ENCODE peak calls at places on chromosomes 13 and 19, in ten cellular contexts. E is activated CD8-positive, alpha-beta memory T cell treated with anti-CD3 and anti-CD28 coated beads for 4 hours; U is Jurkat, Clone E6-1; P is CD4-positive, alpha-beta memory T cell; K is ovary; A is CD8-positive, alpha-beta memory T cell; J is T-helper 9 cell; N is stimulated activated CD4-positive, alpha-beta T cell treated with anti-CD3 and anti-CD28 coated beads, TNF-alpha, amount 100 ng/mL, for 48 hours; L is choroid plexus epithelial cell; Z is foreskin fibroblast. S is an unnamed sample.

GRCh38 chr19:39936020-39936419 is 1.6 kb upstream of the FCGBP start:
- DNase-seq in E (no peak), U (no peak), P (no peak), K (no peak), A (no peak), J (no peak), N (no peak), L (no peak), Z (no peak), S (no peak)

GRCh38 chr19:50889638-50890037 is 16.4 kb downstream of the KLK2 start:
- DNase-seq in E (no peak), U (no peak), P (no peak), K (no peak), A (no peak), J (no peak), N (no peak), L (no peak), Z (no peak), S (no peak)

GRCh38 chr19:13150919-13151604 is 851 bp downstream of the IER2 start:
- DNase-seq in E (no peak), U (no peak), P (no peak), K (peak), A (no peak), J (no peak), N (no peak), L (no peak), Z (no peak), S (no peak)

GRCh38 chr19:48351341-48351752 is 12.4 kb downstream of the TMEM143 start:
- DNase-seq in E (peak), U (peak), P (peak), K (peak), A (peak), J (peak), N (peak), L (peak), Z (peak), S (peak)

GRCh38 chr13:95723428-95723827 is 46.5 kb downstream of the DNAJC3 start:
- DNase-seq in E (no peak), U (peak), P (no peak), K (no peak), A (no peak), J (no peak), N (no peak), L (no peak), Z (no peak), S (no peak)

GRCh38 chr13:110680852-110681251 is 25.1 kb downstream of the CARS2 start:
- DNase-seq in E (no peak), U (peak), P (peak), K (no peak), A (no peak), J (no peak), N (no peak), L (peak), Z (peak), S (no peak)

GRCh38 chr13:113597386-113598080 is 13.0 kb downstream of the TFDP1 start:
- DNase-seq in E (no peak), U (no peak), P (no peak), K (no peak), A (no peak), J (no peak), N (no peak), L (no peak), Z (no peak), S (no peak)

GRCh38 chr19:48053856-48054255 is 10.0 kb upstream of the CABP5 start:
- DNase-seq in E (no peak), U (no peak), P (no peak), K (no peak), A (no peak), J (no peak), N (no peak), L (no peak), Z (peak), S (no peak)

GRCh38 chr13:49400755-49401659 is 42.9 kb downstream of the CAB39L start:
- DNase-seq in E (no peak), U (no peak), P (no peak), K (no peak), A (no peak), J (no peak), N (no peak), L (peak), Z (peak), S (peak)

GRCh38 chr19:30598688-30599087 is 226.5 kb downstream of the ZNF536 start:
- DNase-seq in E (no peak), U (no peak), P (no peak), K (no peak), A (no peak), J (no peak), N (no peak), L (no peak), Z (no peak), S (no peak)

GRCh38 chr19:17510220-17510993 is 1.0 kb upstream of the PGLS start:
- DNase-seq in E (no peak), U (no peak), P (no peak), K (no peak), A (no peak), J (no peak), N (no peak), L (no peak), Z (peak), S (no peak)

GRCh38 chr19:47839913-47840312 is 18.2 kb downstream of the CRX start:
- DNase-seq in E (no peak), U (no peak), P (no peak), K (no peak), A (no peak), J (no peak), N (no peak), L (peak), Z (peak), S (no peak)

GRCh38 chr19:9727644-9728043 is 40.9 kb downstream of the ZNF846 start:
- DNase-seq in E (no peak), U (no peak), P (no peak), K (no peak), A (no peak), J (no peak), N (no peak), L (no peak), Z (no peak), S (no peak)

GRCh38 chr13:80454245-80454644 is 113.3 kb upstream of the SPRY2 start:
- DNase-seq in E (no peak), U (peak), P (no peak), K (no peak), A (no peak), J (no peak), N (no peak), L (peak), Z (peak), S (peak)

GRCh38 chr13:109968876-109969577 is 182.6 kb upstream of the IRS2 start:
- DNase-seq in E (no peak), U (no peak), P (no peak), K (no peak), A (no peak), J (no peak), N (no peak), L (peak), Z (peak), S (no peak)

GRCh38 chr19:31334101-31334848 is 15.0 kb downstream of the TSHZ3 start:
- DNase-seq in E (no peak), U (no peak), P (no peak), K (no peak), A (no peak), J (no peak), N (no peak), L (peak), Z (peak), S (peak)

GRCh38 chr19:47644743-47645499 is 36.0 kb downstream of the BICRA start:
- DNase-seq in E (no peak), U (no peak), P (no peak), K (no peak), A (no peak), J (no peak), N (no peak), L (no peak), Z (no peak), S (no peak)

GRCh38 chr13:76307157-76307556 is 579.0 kb downstream of the KCTD12 start:
- DNase-seq in E (no peak), U (no peak), P (no peak), K (no peak), A (no peak), J (no peak), N (no peak), L (peak), Z (peak), S (peak)

GRCh38 chr19:38250821-38251563 is 5.2 kb downstream of the PPP1R14A start:
- DNase-seq in E (no peak), U (no peak), P (no peak), K (peak), A (no peak), J (no peak), N (no peak), L (no peak), Z (no peak), S (no peak)

GRCh38 chr19:29745253-29745652 is 30.2 kb upstream of the C19orf12 start:
- DNase-seq in E (no peak), U (no peak), P (no peak), K (no peak), A (no peak), J (no peak), N (no peak), L (peak), Z (peak), S (no peak)

GRCh38 chr19:2048959-2049740 is 1.9 kb downstream of the MKNK2 start:
- DNase-seq in E (no peak), U (no peak), P (no peak), K (peak), A (no peak), J (no peak), N (no peak), L (peak), Z (no peak), S (no peak)

GRCh38 chr13:77537302-77537919 is 1.9 kb downstream of the SCEL start:
- DNase-seq in E (no peak), U (no peak), P (no peak), K (no peak), A (no peak), J (no peak), N (no peak), L (no peak), Z (no peak), S (no peak)

GRCh38 chr19:45667620-45668341 is at the start of gene GIPR:
- DNase-seq in E (peak), U (no peak), P (peak), K (no peak), A (peak), J (peak), N (peak), L (no peak), Z (peak), S (peak)

GRCh38 chr19:51702103-51702753 is 9.1 kb downstream of the SPACA6 start:
- DNase-seq in E (no peak), U (no peak), P (no peak), K (peak), A (no peak), J (peak), N (peak), L (peak), Z (peak), S (peak)

GRCh38 chr19:42628411-42629135 is 33.8 kb upstream of the CEACAM8 start:
- DNase-seq in E (no peak), U (no peak), P (no peak), K (no peak), A (no peak), J (no peak), N (no peak), L (no peak), Z (peak), S (no peak)

GRCh38 chr13:49454388-49455015 is 10.4 kb downstream of the SETDB2 start:
- DNase-seq in E (no peak), U (peak), P (peak), K (no peak), A (no peak), J (no peak), N (no peak), L (peak), Z (peak), S (peak)

GRCh38 chr13:48400820-48401219 is 12.1 kb downstream of the LPAR6 start:
- DNase-seq in E (no peak), U (no peak), P (peak), K (no peak), A (no peak), J (no peak), N (no peak), L (peak), Z (peak), S (peak)

GRCh38 chr13:38417241-38417640 is 67.6 kb downstream of the UFM1 start:
- DNase-seq in E (no peak), U (no peak), P (no peak), K (no peak), A (no peak), J (no peak), N (no peak), L (no peak), Z (peak), S (no peak)

GRCh38 chr19:18379803-18380747 is 5.9 kb upstream of the GDF15 start:
- DNase-seq in E (no peak), U (no peak), P (no peak), K (peak), A (no peak), J (no peak), N (no peak), L (peak), Z (peak), S (peak)

GRCh38 chr19:51086153-51086850 is 3.6 kb upstream of the KLK14 start:
- DNase-seq in E (no peak), U (no peak), P (no peak), K (no peak), A (no peak), J (no peak), N (no peak), L (no peak), Z (no peak), S (no peak)

GRCh38 chr19:18100710-18101109 is 3.1 kb downstream of the MAST3 start:
- DNase-seq in E (no peak), U (no peak), P (no peak), K (no peak), A (no peak), J (no peak), N (no peak), L (peak), Z (no peak), S (no peak)

GRCh38 chr13:74907788-74908187 is 574.2 kb downstream of the TBC1D4 start:
- DNase-seq in E (no peak), U (no peak), P (no peak), K (no peak), A (no peak), J (no peak), N (no peak), L (no peak), Z (no peak), S (no peak)

GRCh38 chr19:48394331-48395169 is 1.1 kb downstream of the GRIN2D start:
- DNase-seq in E (no peak), U (no peak), P (no peak), K (no peak), A (no peak), J (no peak), N (no peak), L (no peak), Z (peak), S (no peak)

GRCh38 chr13:106986687-106987434 is 418.9 kb upstream of the ARGLU1 start:
- DNase-seq in E (no peak), U (no peak), P (no peak), K (no peak), A (no peak), J (no peak), N (no peak), L (peak), Z (no peak), S (no peak)

GRCh38 chr13:91722267-91722884 is 324.0 kb downstream of the GPC5 start:
- DNase-seq in E (no peak), U (peak), P (peak), K (no peak), A (no peak), J (no peak), N (no peak), L (peak), Z (peak), S (peak)

GRCh38 chr19:5466814-5467291 is 11.6 kb downstream of the ZNRF4 start:
- DNase-seq in E (no peak), U (no peak), P (no peak), K (no peak), A (no peak), J (no peak), N (no peak), L (peak), Z (no peak), S (no peak)

GRCh38 chr19:7605490-7606222 is 10.0 kb downstream of the CAMSAP3 start:
- DNase-seq in E (no peak), U (peak), P (no peak), K (no peak), A (no peak), J (no peak), N (peak), L (peak), Z (peak), S (no peak)

GRCh38 chr19:50415661-50416033 is 3.1 kb upstream of the SPIB start:
- DNase-seq in E (no peak), U (no peak), P (no peak), K (no peak), A (no peak), J (no peak), N (no peak), L (no peak), Z (no peak), S (no peak)

GRCh38 chr19:46787331-46788100 is 878 bp downstream of the SLC1A5 start:
- DNase-seq in E (no peak), U (no peak), P (peak), K (peak), A (no peak), J (peak), N (peak), L (peak), Z (peak), S (peak)

S was measured in IMR-90.